ENCODE peak calls at places on chromosome 13, in ten cellular contexts. One of them, this sample, is unnamed.

GRCh38 chr13:33606692-33607091 is 211.3 kb upstream of the RFC3 start:
- DNase-seq in uterus: no peak
- DNase-seq in dorsolateral prefrontal cortex: peak
- DNase-seq in lower lobe of right lung: no peak
- DNase-seq in cardiac muscle cell: peak
- DNase-seq in stimulated activated CD8-positive, alpha-beta memory T cell treated with anti-CD3 and anti-CD28 coated beads, Interleukin-12 subunit alpha, Interleukin-12 subunit beta, amount 100 ng/mL, for 4 hours: no peak
- DNase-seq in GDM1: no peak
- DNase-seq in fibroblast of pulmonary artery: peak
- DNase-seq in heart right ventricle: no peak
- DNase-seq in lower leg skin: no peak
- DNase-seq in this sample: no peak

GRCh38 chr13:100197591-100198365 is 108.9 kb downstream of the PCCA start:
- DNase-seq in stimulated activated CD8-positive, alpha-beta memory T cell treated with anti-CD3 and anti-CD28 coated beads, Interleukin-12 subunit alpha, Interleukin-12 subunit beta, amount 100 ng/mL, for 4 hours: no peak
- DNase-seq in lower leg skin: no peak
- DNase-seq in dorsolateral prefrontal cortex: no peak
- DNase-seq in heart right ventricle: no peak
- DNase-seq in cardiac muscle cell: no peak
- DNase-seq in uterus: no peak
- DNase-seq in lower lobe of right lung: no peak
- DNase-seq in fibroblast of pulmonary artery: no peak
- DNase-seq in GDM1: no peak
- DNase-seq in this sample: no peak

GRCh38 chr13:113981201-113981605 is 7.3 kb upstream of the C13orf46 start:
- DNase-seq in lower lobe of right lung: peak
- DNase-seq in fibroblast of pulmonary artery: no peak
- DNase-seq in GDM1: no peak
- DNase-seq in cardiac muscle cell: no peak
- DNase-seq in heart right ventricle: no peak
- DNase-seq in lower leg skin: peak
- DNase-seq in dorsolateral prefrontal cortex: no peak
- DNase-seq in uterus: peak
- DNase-seq in stimulated activated CD8-positive, alpha-beta memory T cell treated with anti-CD3 and anti-CD28 coated beads, Interleukin-12 subunit alpha, Interleukin-12 subunit beta, amount 100 ng/mL, for 4 hours: no peak
- DNase-seq in this sample: peak

GRCh38 chr13:111383591-111384440 is 63.4 kb downstream of the TEX29 start:
- DNase-seq in lower lobe of right lung: no peak
- DNase-seq in dorsolateral prefrontal cortex: no peak
- DNase-seq in heart right ventricle: no peak
- DNase-seq in uterus: no peak
- DNase-seq in fibroblast of pulmonary artery: no peak
- DNase-seq in cardiac muscle cell: no peak
- DNase-seq in stimulated activated CD8-positive, alpha-beta memory T cell treated with anti-CD3 and anti-CD28 coated beads, Interleukin-12 subunit alpha, Interleukin-12 subunit beta, amount 100 ng/mL, for 4 hours: no peak
- DNase-seq in lower leg skin: peak
- DNase-seq in GDM1: no peak
- DNase-seq in this sample: no peak

GRCh38 chr13:24038846-24039330 is 121.6 kb upstream of the SPATA13 start:
- DNase-seq in dorsolateral prefrontal cortex: no peak
- DNase-seq in lower lobe of right lung: no peak
- DNase-seq in GDM1: no peak
- DNase-seq in uterus: no peak
- DNase-seq in stimulated activated CD8-positive, alpha-beta memory T cell treated with anti-CD3 and anti-CD28 coated beads, Interleukin-12 subunit alpha, Interleukin-12 subunit beta, amount 100 ng/mL, for 4 hours: no peak
- DNase-seq in lower leg skin: no peak
- DNase-seq in cardiac muscle cell: peak
- DNase-seq in heart right ventricle: no peak
- DNase-seq in fibroblast of pulmonary artery: no peak
- DNase-seq in this sample: no peak

GRCh38 chr13:114048463-114048862 is 74.6 kb upstream of the C13orf46 start:
- DNase-seq in dorsolateral prefrontal cortex: no peak
- DNase-seq in lower lobe of right lung: no peak
- DNase-seq in cardiac muscle cell: no peak
- DNase-seq in fibroblast of pulmonary artery: no peak
- DNase-seq in heart right ventricle: no peak
- DNase-seq in stimulated activated CD8-positive, alpha-beta memory T cell treated with anti-CD3 and anti-CD28 coated beads, Interleukin-12 subunit alpha, Interleukin-12 subunit beta, amount 100 ng/mL, for 4 hours: no peak
- DNase-seq in GDM1: no peak
- DNase-seq in uterus: no peak
- DNase-seq in lower leg skin: no peak
- DNase-seq in this sample: no peak

GRCh38 chr13:110312669-110313031 is 5.6 kb downstream of the COL4A2 start:
- DNase-seq in dorsolateral prefrontal cortex: no peak
- DNase-seq in uterus: peak
- DNase-seq in GDM1: no peak
- DNase-seq in fibroblast of pulmonary artery: peak
- DNase-seq in stimulated activated CD8-positive, alpha-beta memory T cell treated with anti-CD3 and anti-CD28 coated beads, Interleukin-12 subunit alpha, Interleukin-12 subunit beta, amount 100 ng/mL, for 4 hours: no peak
- DNase-seq in lower leg skin: peak
- DNase-seq in lower lobe of right lung: no peak
- DNase-seq in cardiac muscle cell: peak
- DNase-seq in heart right ventricle: no peak
- DNase-seq in this sample: no peak

GRCh38 chr13:91369432-91369831 is 21.9 kb downstream of the MIR17HG start:
- DNase-seq in lower leg skin: no peak
- DNase-seq in uterus: no peak
- DNase-seq in cardiac muscle cell: peak
- DNase-seq in dorsolateral prefrontal cortex: no peak
- DNase-seq in stimulated activated CD8-positive, alpha-beta memory T cell treated with anti-CD3 and anti-CD28 coated beads, Interleukin-12 subunit alpha, Interleukin-12 subunit beta, amount 100 ng/mL, for 4 hours: no peak
- DNase-seq in fibroblast of pulmonary artery: peak
- DNase-seq in lower lobe of right lung: no peak
- DNase-seq in GDM1: no peak
- DNase-seq in heart right ventricle: no peak
- DNase-seq in this sample: no peak

GRCh38 chr13:24684600-24684998 is 4.4 kb downstream of the ATP12A start:
- DNase-seq in lower leg skin: no peak
- DNase-seq in stimulated activated CD8-positive, alpha-beta memory T cell treated with anti-CD3 and anti-CD28 coated beads, Interleukin-12 subunit alpha, Interleukin-12 subunit beta, amount 100 ng/mL, for 4 hours: no peak
- DNase-seq in heart right ventricle: no peak
- DNase-seq in lower lobe of right lung: no peak
- DNase-seq in uterus: no peak
- DNase-seq in GDM1: peak
- DNase-seq in dorsolateral prefrontal cortex: no peak
- DNase-seq in cardiac muscle cell: peak
- DNase-seq in fibroblast of pulmonary artery: no peak
- DNase-seq in this sample: no peak

GRCh38 chr13:23753523-23753922 is 135.7 kb downstream of the MIPEP start:
- DNase-seq in heart right ventricle: no peak
- DNase-seq in lower leg skin: no peak
- DNase-seq in uterus: no peak
- DNase-seq in fibroblast of pulmonary artery: peak
- DNase-seq in cardiac muscle cell: peak
- DNase-seq in GDM1: no peak
- DNase-seq in dorsolateral prefrontal cortex: no peak
- DNase-seq in stimulated activated CD8-positive, alpha-beta memory T cell treated with anti-CD3 and anti-CD28 coated beads, Interleukin-12 subunit alpha, Interleukin-12 subunit beta, amount 100 ng/mL, for 4 hours: no peak
- DNase-seq in lower lobe of right lung: no peak
- DNase-seq in this sample: no peak

GRCh38 chr13:42377640-42378382 is 105.9 kb downstream of the AKAP11 start:
- DNase-seq in lower leg skin: no peak
- DNase-seq in lower lobe of right lung: no peak
- DNase-seq in cardiac muscle cell: peak
- DNase-seq in GDM1: peak
- DNase-seq in dorsolateral prefrontal cortex: no peak
- DNase-seq in stimulated activated CD8-positive, alpha-beta memory T cell treated with anti-CD3 and anti-CD28 coated beads, Interleukin-12 subunit alpha, Interleukin-12 subunit beta, amount 100 ng/mL, for 4 hours: no peak
- DNase-seq in uterus: no peak
- DNase-seq in fibroblast of pulmonary artery: peak
- DNase-seq in heart right ventricle: no peak
- DNase-seq in this sample: no peak

GRCh38 chr13:33272531-33273124 is 12.9 kb downstream of the STARD13 start:
- DNase-seq in cardiac muscle cell: no peak
- DNase-seq in dorsolateral prefrontal cortex: no peak
- DNase-seq in stimulated activated CD8-positive, alpha-beta memory T cell treated with anti-CD3 and anti-CD28 coated beads, Interleukin-12 subunit alpha, Interleukin-12 subunit beta, amount 100 ng/mL, for 4 hours: no peak
- DNase-seq in GDM1: no peak
- DNase-seq in lower leg skin: no peak
- DNase-seq in heart right ventricle: no peak
- DNase-seq in fibroblast of pulmonary artery: no peak
- DNase-seq in uterus: no peak
- DNase-seq in lower lobe of right lung: no peak
- DNase-seq in this sample: no peak

GRCh38 chr13:30780338-30780981 is 45.1 kb downstream of the ALOX5AP start:
- DNase-seq in uterus: no peak
- DNase-seq in heart right ventricle: no peak
- DNase-seq in lower lobe of right lung: no peak
- DNase-seq in lower leg skin: no peak
- DNase-seq in dorsolateral prefrontal cortex: no peak
- DNase-seq in cardiac muscle cell: no peak
- DNase-seq in GDM1: no peak
- DNase-seq in fibroblast of pulmonary artery: no peak
- DNase-seq in stimulated activated CD8-positive, alpha-beta memory T cell treated with anti-CD3 and anti-CD28 coated beads, Interleukin-12 subunit alpha, Interleukin-12 subunit beta, amount 100 ng/mL, for 4 hours: no peak
- DNase-seq in this sample: no peak

GRCh38 chr13:23321534-23322241 is 111.8 kb downstream of the SACS start:
- DNase-seq in uterus: peak
- DNase-seq in fibroblast of pulmonary artery: peak
- DNase-seq in GDM1: no peak
- DNase-seq in heart right ventricle: no peak
- DNase-seq in lower lobe of right lung: no peak
- DNase-seq in stimulated activated CD8-positive, alpha-beta memory T cell treated with anti-CD3 and anti-CD28 coated beads, Interleukin-12 subunit alpha, Interleukin-12 subunit beta, amount 100 ng/mL, for 4 hours: no peak
- DNase-seq in lower leg skin: peak
- DNase-seq in cardiac muscle cell: peak
- DNase-seq in dorsolateral prefrontal cortex: no peak
- DNase-seq in this sample: no peak

GRCh38 chr13:46675016-46675415 is 121.9 kb downstream of the ESD start:
- DNase-seq in dorsolateral prefrontal cortex: no peak
- DNase-seq in cardiac muscle cell: no peak
- DNase-seq in lower leg skin: no peak
- DNase-seq in lower lobe of right lung: no peak
- DNase-seq in stimulated activated CD8-positive, alpha-beta memory T cell treated with anti-CD3 and anti-CD28 coated beads, Interleukin-12 subunit alpha, Interleukin-12 subunit beta, amount 100 ng/mL, for 4 hours: no peak
- DNase-seq in heart right ventricle: no peak
- DNase-seq in GDM1: no peak
- DNase-seq in fibroblast of pulmonary artery: no peak
- DNase-seq in uterus: no peak
- DNase-seq in this sample: no peak

GRCh38 chr13:50615234-50615633 is 228.3 kb downstream of the DLEU7 start:
- DNase-seq in dorsolateral prefrontal cortex: no peak
- DNase-seq in heart right ventricle: no peak
- DNase-seq in lower leg skin: no peak
- DNase-seq in uterus: no peak
- DNase-seq in fibroblast of pulmonary artery: no peak
- DNase-seq in GDM1: no peak
- DNase-seq in cardiac muscle cell: no peak
- DNase-seq in lower lobe of right lung: no peak
- DNase-seq in stimulated activated CD8-positive, alpha-beta memory T cell treated with anti-CD3 and anti-CD28 coated beads, Interleukin-12 subunit alpha, Interleukin-12 subunit beta, amount 100 ng/mL, for 4 hours: no peak
- DNase-seq in this sample: no peak

This sample was measured in CD14-positive monocyte.